ENCODE peak calls at places on chromosomes 12 and 14, in ten cellular contexts. One of them, this sample, is unnamed.

GRCh38 chr14:68036203-68036602 is 216.6 kb downstream of the RAD51B start:
- DNase-seq in mammary epithelial cell: no peak
- DNase-seq in neural crest cell: no peak
- DNase-seq in MM.1S: no peak
- DNase-seq in upper lobe of right lung: no peak
- DNase-seq in RWPE2: no peak
- DNase-seq in adrenal gland: no peak
- DNase-seq in B cell: no peak
- DNase-seq in coronary artery: no peak
- DNase-seq in HFF-Myc: no peak
- DNase-seq in this sample: no peak

GRCh38 chr12:45415393-45415817 is 199.5 kb downstream of the ANO6 start:
- DNase-seq in mammary epithelial cell: peak; percentile 99
- DNase-seq in neural crest cell: no peak
- DNase-seq in MM.1S: no peak
- DNase-seq in upper lobe of right lung: no peak
- DNase-seq in RWPE2: peak; percentile 89
- DNase-seq in adrenal gland: peak; percentile 48
- DNase-seq in B cell: peak; percentile 14
- DNase-seq in coronary artery: peak; percentile 78
- DNase-seq in HFF-Myc: peak; percentile 98
- DNase-seq in this sample: peak; percentile 98

GRCh38 chr14:76715927-76716200 is 45.4 kb upstream of the VASH1 start:
- DNase-seq in mammary epithelial cell: no peak
- DNase-seq in neural crest cell: no peak
- DNase-seq in MM.1S: no peak
- DNase-seq in upper lobe of right lung: no peak
- DNase-seq in RWPE2: no peak
- DNase-seq in adrenal gland: no peak
- DNase-seq in B cell: no peak
- DNase-seq in coronary artery: no peak
- DNase-seq in HFF-Myc: no peak
- DNase-seq in this sample: no peak

GRCh38 chr12:52216107-52216506 is 16.9 kb upstream of the KRT7 start:
- DNase-seq in mammary epithelial cell: no peak
- DNase-seq in neural crest cell: no peak
- DNase-seq in MM.1S: no peak
- DNase-seq in upper lobe of right lung: no peak
- DNase-seq in RWPE2: peak; percentile 28
- DNase-seq in adrenal gland: no peak
- DNase-seq in B cell: no peak
- DNase-seq in coronary artery: no peak
- DNase-seq in HFF-Myc: no peak
- DNase-seq in this sample: no peak

GRCh38 chr14:90728951-90729350 is 87.3 kb downstream of the TTC7B start:
- DNase-seq in mammary epithelial cell: no peak
- DNase-seq in neural crest cell: no peak
- DNase-seq in MM.1S: no peak
- DNase-seq in upper lobe of right lung: no peak
- DNase-seq in RWPE2: no peak
- DNase-seq in adrenal gland: peak; percentile 73
- DNase-seq in B cell: no peak
- DNase-seq in coronary artery: no peak
- DNase-seq in HFF-Myc: no peak
- DNase-seq in this sample: no peak

GRCh38 chr12:77339610-77340009 is 274.2 kb upstream of the E2F7 start:
- DNase-seq in mammary epithelial cell: peak; percentile 11
- DNase-seq in neural crest cell: no peak
- DNase-seq in MM.1S: no peak
- DNase-seq in upper lobe of right lung: no peak
- DNase-seq in RWPE2: no peak
- DNase-seq in adrenal gland: no peak
- DNase-seq in B cell: no peak
- DNase-seq in coronary artery: no peak
- DNase-seq in HFF-Myc: no peak
- DNase-seq in this sample: peak; percentile 44

GRCh38 chr12:93868771-93869170 is 191.6 kb downstream of the CRADD start:
- DNase-seq in mammary epithelial cell: no peak
- DNase-seq in neural crest cell: no peak
- DNase-seq in MM.1S: no peak
- DNase-seq in upper lobe of right lung: no peak
- DNase-seq in RWPE2: no peak
- DNase-seq in adrenal gland: no peak
- DNase-seq in B cell: no peak
- DNase-seq in coronary artery: no peak
- DNase-seq in HFF-Myc: no peak
- DNase-seq in this sample: no peak

GRCh38 chr12:1318327-1319031 is 275.9 kb downstream of the FBXL14 start:
- DNase-seq in mammary epithelial cell: peak; percentile 52
- DNase-seq in neural crest cell: no peak
- DNase-seq in MM.1S: no peak
- DNase-seq in upper lobe of right lung: no peak
- DNase-seq in RWPE2: no peak
- DNase-seq in adrenal gland: no peak
- DNase-seq in B cell: no peak
- DNase-seq in coronary artery: no peak
- DNase-seq in HFF-Myc: no peak
- DNase-seq in this sample: peak; percentile 17

GRCh38 chr12:117227000-117227653 is 36.9 kb upstream of the FBXO21 start:
- DNase-seq in mammary epithelial cell: no peak
- DNase-seq in neural crest cell: no peak
- DNase-seq in MM.1S: no peak
- DNase-seq in upper lobe of right lung: no peak
- DNase-seq in RWPE2: no peak
- DNase-seq in adrenal gland: no peak
- DNase-seq in B cell: no peak
- DNase-seq in coronary artery: no peak
- DNase-seq in HFF-Myc: no peak
- DNase-seq in this sample: no peak

GRCh38 chr12:97229036-97229435 is 233.6 kb upstream of the RMST start:
- DNase-seq in mammary epithelial cell: no peak
- DNase-seq in neural crest cell: no peak
- DNase-seq in MM.1S: no peak
- DNase-seq in upper lobe of right lung: no peak
- DNase-seq in RWPE2: no peak
- DNase-seq in adrenal gland: no peak
- DNase-seq in B cell: no peak
- DNase-seq in coronary artery: no peak
- DNase-seq in HFF-Myc: no peak
- DNase-seq in this sample: no peak

GRCh38 chr14:61443481-61443880 is 122.1 kb downstream of the PRKCH start:
- DNase-seq in mammary epithelial cell: no peak
- DNase-seq in neural crest cell: no peak
- DNase-seq in MM.1S: no peak
- DNase-seq in upper lobe of right lung: no peak
- DNase-seq in RWPE2: no peak
- DNase-seq in adrenal gland: no peak
- DNase-seq in B cell: no peak
- DNase-seq in coronary artery: no peak
- DNase-seq in HFF-Myc: no peak
- DNase-seq in this sample: no peak

GRCh38 chr14:100279133-100279532 is 27.1 kb downstream of the SLC25A29 start:
- DNase-seq in mammary epithelial cell: no peak
- DNase-seq in neural crest cell: no peak
- DNase-seq in MM.1S: no peak
- DNase-seq in upper lobe of right lung: no peak
- DNase-seq in RWPE2: no peak
- DNase-seq in adrenal gland: no peak
- DNase-seq in B cell: no peak
- DNase-seq in coronary artery: no peak
- DNase-seq in HFF-Myc: no peak
- DNase-seq in this sample: no peak

GRCh38 chr14:26598081-26598671 is 343 bp upstream of the NOVA1 start:
- DNase-seq in mammary epithelial cell: no peak
- DNase-seq in neural crest cell: peak; percentile 97
- DNase-seq in MM.1S: no peak
- DNase-seq in upper lobe of right lung: peak; percentile 75
- DNase-seq in RWPE2: peak; percentile 52
- DNase-seq in adrenal gland: peak; percentile 86
- DNase-seq in B cell: no peak
- DNase-seq in coronary artery: peak; percentile 86
- DNase-seq in HFF-Myc: no peak
- DNase-seq in this sample: no peak

GRCh38 chr14:74786916-74787315 is 23.8 kb downstream of the YLPM1 start:
- DNase-seq in mammary epithelial cell: no peak
- DNase-seq in neural crest cell: no peak
- DNase-seq in MM.1S: no peak
- DNase-seq in upper lobe of right lung: no peak
- DNase-seq in RWPE2: no peak
- DNase-seq in adrenal gland: no peak
- DNase-seq in B cell: no peak
- DNase-seq in coronary artery: no peak
- DNase-seq in HFF-Myc: no peak
- DNase-seq in this sample: no peak

GRCh38 chr14:87148655-87149054 is 844.3 kb downstream of the GALC start:
- DNase-seq in mammary epithelial cell: no peak
- DNase-seq in neural crest cell: no peak
- DNase-seq in MM.1S: no peak
- DNase-seq in upper lobe of right lung: no peak
- DNase-seq in RWPE2: no peak
- DNase-seq in adrenal gland: no peak
- DNase-seq in B cell: no peak
- DNase-seq in coronary artery: no peak
- DNase-seq in HFF-Myc: no peak
- DNase-seq in this sample: no peak

GRCh38 chr14:56423591-56423991 is 156.0 kb upstream of the TMEM260 start:
- DNase-seq in mammary epithelial cell: no peak
- DNase-seq in neural crest cell: no peak
- DNase-seq in MM.1S: no peak
- DNase-seq in upper lobe of right lung: no peak
- DNase-seq in RWPE2: no peak
- DNase-seq in adrenal gland: no peak
- DNase-seq in B cell: no peak
- DNase-seq in coronary artery: no peak
- DNase-seq in HFF-Myc: peak; percentile 4
- DNase-seq in this sample: peak; percentile 4

GRCh38 chr14:53630336-53630735 is 326.3 kb downstream of the BMP4 start:
- DNase-seq in mammary epithelial cell: no peak
- DNase-seq in neural crest cell: no peak
- DNase-seq in MM.1S: no peak
- DNase-seq in upper lobe of right lung: no peak
- DNase-seq in RWPE2: no peak
- DNase-seq in adrenal gland: no peak
- DNase-seq in B cell: no peak
- DNase-seq in coronary artery: no peak
- DNase-seq in HFF-Myc: no peak
- DNase-seq in this sample: no peak

DNA sequence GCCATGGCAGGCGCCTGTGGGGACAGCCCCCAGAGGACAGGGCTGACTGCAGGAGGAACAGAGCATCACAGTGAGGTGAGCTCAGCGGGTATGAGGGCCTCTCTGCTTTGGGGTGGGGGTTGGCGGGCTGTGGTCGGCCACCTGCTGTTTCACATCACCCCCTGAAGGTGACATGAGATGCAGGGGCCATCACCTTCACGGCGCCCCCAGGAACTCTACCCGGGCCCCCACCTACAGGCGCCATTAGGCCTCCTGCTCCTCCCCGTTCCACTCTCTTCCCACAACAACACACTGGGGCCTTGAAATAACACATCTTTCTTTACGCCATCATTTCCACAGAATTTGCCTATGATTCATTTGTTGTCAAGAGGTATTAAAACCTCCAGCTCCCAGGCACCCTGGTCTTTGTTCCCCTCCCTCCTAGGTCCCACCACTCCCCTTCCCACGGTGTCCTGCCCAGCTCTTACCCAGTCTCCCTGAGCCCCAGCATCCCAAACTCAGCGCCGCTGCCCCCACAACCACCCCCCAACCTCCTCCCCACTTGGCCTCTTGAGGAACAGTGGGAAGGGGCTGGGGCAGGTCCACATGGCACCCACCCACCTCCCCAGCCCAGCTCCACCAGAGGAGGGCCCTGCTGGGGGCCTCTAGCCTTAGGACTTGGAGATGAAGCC is 12.7 kb upstream of the HDAC7 start:
- DNase-seq in mammary epithelial cell: no peak
- DNase-seq in neural crest cell: no peak
- DNase-seq in MM.1S: no peak
- DNase-seq in upper lobe of right lung: no peak
- DNase-seq in RWPE2: no peak
- DNase-seq in adrenal gland: no peak
- DNase-seq in B cell: peak; percentile 49
- DNase-seq in coronary artery: no peak
- DNase-seq in HFF-Myc: no peak
- DNase-seq in this sample: no peak
- TF ChIP-seq CTCF in mammary epithelial cell: no peak
- TF ChIP-seq CTCF in neural crest cell: no peak
- TF ChIP-seq CTCF in MM.1S: no peak
- TF ChIP-seq CTCF in upper lobe of right lung: no peak
- TF ChIP-seq CTCF in RWPE2: no peak
- TF ChIP-seq CTCF in adrenal gland: no peak
- TF ChIP-seq CTCF in B cell: no peak
- TF ChIP-seq CTCF in coronary artery: no peak
- TF ChIP-seq CTCF in HFF-Myc: no peak
- TF ChIP-seq CTCF in this sample: no peak

GRCh38 chr12:18246057-18246456 is 15.3 kb upstream of the PIK3C2G start:
- DNase-seq in mammary epithelial cell: no peak
- DNase-seq in neural crest cell: no peak
- DNase-seq in MM.1S: no peak
- DNase-seq in upper lobe of right lung: no peak
- DNase-seq in RWPE2: no peak
- DNase-seq in adrenal gland: no peak
- DNase-seq in B cell: no peak
- DNase-seq in coronary artery: no peak
- DNase-seq in HFF-Myc: no peak
- DNase-seq in this sample: no peak
- TF ChIP-seq CTCF in mammary epithelial cell: peak; percentile 40
- TF ChIP-seq CTCF in neural crest cell: peak; percentile 38
- TF ChIP-seq CTCF in MM.1S: peak; percentile 12
- TF ChIP-seq CTCF in upper lobe of right lung: no peak
- TF ChIP-seq CTCF in RWPE2: no peak
- TF ChIP-seq CTCF in adrenal gland: no peak
- TF ChIP-seq CTCF in B cell: no peak
- TF ChIP-seq CTCF in coronary artery: no peak
- TF ChIP-seq CTCF in HFF-Myc: peak; percentile 19
- TF ChIP-seq CTCF in this sample: no peak

GRCh38 chr12:72570601-72571000 is 298.4 kb downstream of the TRHDE start:
- DNase-seq in mammary epithelial cell: no peak
- DNase-seq in neural crest cell: peak; percentile 8
- DNase-seq in MM.1S: peak; percentile 45
- DNase-seq in upper lobe of right lung: no peak
- DNase-seq in RWPE2: no peak
- DNase-seq in adrenal gland: no peak
- DNase-seq in B cell: peak; percentile 5
- DNase-seq in coronary artery: no peak
- DNase-seq in HFF-Myc: no peak
- DNase-seq in this sample: no peak
- TF ChIP-seq CTCF in mammary epithelial cell: peak; percentile 55
- TF ChIP-seq CTCF in neural crest cell: peak; percentile 58
- TF ChIP-seq CTCF in MM.1S: peak; percentile 44
- TF ChIP-seq CTCF in upper lobe of right lung: peak; percentile 39
- TF ChIP-seq CTCF in RWPE2: peak; percentile 17
- TF ChIP-seq CTCF in adrenal gland: no peak
- TF ChIP-seq CTCF in B cell: no peak
- TF ChIP-seq CTCF in coronary artery: no peak
- TF ChIP-seq CTCF in HFF-Myc: peak; percentile 32
- TF ChIP-seq CTCF in this sample: peak; percentile 21

DNA sequence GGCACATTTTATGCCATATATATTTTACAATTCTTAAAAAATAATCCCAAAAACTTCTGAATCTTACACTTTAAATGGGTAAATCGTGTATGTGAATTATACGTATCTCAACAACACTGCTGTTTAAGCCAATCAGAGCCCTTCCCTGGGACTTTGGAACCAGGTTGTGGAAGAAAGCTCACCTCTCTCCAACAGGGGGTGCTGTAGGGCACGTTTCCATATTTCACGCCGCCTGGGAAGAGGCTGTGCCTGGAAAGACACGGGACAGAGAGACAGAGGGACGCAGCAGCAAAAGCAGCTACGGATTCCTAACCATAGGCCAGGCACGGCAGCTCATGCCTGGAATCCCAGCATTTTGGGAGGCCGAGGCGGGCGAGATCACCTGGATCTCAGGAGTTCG is 29.4 kb upstream of the FBRSL1 start:
- DNase-seq in mammary epithelial cell: no peak
- DNase-seq in neural crest cell: no peak
- DNase-seq in MM.1S: no peak
- DNase-seq in upper lobe of right lung: no peak
- DNase-seq in RWPE2: no peak
- DNase-seq in adrenal gland: no peak
- DNase-seq in B cell: no peak
- DNase-seq in coronary artery: no peak
- DNase-seq in HFF-Myc: no peak
- DNase-seq in this sample: peak; percentile 23
- TF ChIP-seq CTCF in mammary epithelial cell: peak; percentile 24
- TF ChIP-seq CTCF in neural crest cell: peak; percentile 55
- TF ChIP-seq CTCF in MM.1S: peak; percentile 15
- TF ChIP-seq CTCF in upper lobe of right lung: peak; percentile 19
- TF ChIP-seq CTCF in RWPE2: no peak
- TF ChIP-seq CTCF in adrenal gland: no peak
- TF ChIP-seq CTCF in B cell: no peak
- TF ChIP-seq CTCF in coronary artery: no peak
- TF ChIP-seq CTCF in HFF-Myc: peak; percentile 32
- TF ChIP-seq CTCF in this sample: peak; percentile 27

This sample was measured in MCF 10A.